ENCODE peak calls at places on chromosomes 3 and 15, in four cellular contexts. K is GM23248, O is endothelial cell of umbilical vein, R is SK-N-MC. P is an unnamed sample.

GRCh38 chr3:169952045-169952444 is 14.6 kb upstream of the SEC62 start:
- DNase-seq in K (peak; percentile 27), O (no peak), R (no peak), P (no peak)

GRCh38 chr15:44532689-44533088 is 4.3 kb upstream of the EIF3J start:
- DNase-seq in K (no peak), R (no peak), O (no peak), P (no peak)

GRCh38 chr3:21449738-21450137 is 301.3 kb downstream of the ZNF385D start:
- DNase-seq in R (no peak), O (no peak), K (no peak), P (no peak)

GRCh38 chr3:72595927-72596610 is 252.2 kb downstream of the SHQ1 start:
- DNase-seq in K (peak; percentile 38), O (no peak), R (no peak), P (peak; percentile 27)

GRCh38 chr15:67524235-67524634 is 3.3 kb downstream of the C15orf61 start:
- DNase-seq in O (no peak), K (no peak), R (no peak), P (no peak)

GRCh38 chr3:187212705-187213104 is 15.4 kb downstream of the RTP1 start:
- DNase-seq in R (no peak), K (peak; percentile 32), O (no peak), P (no peak)

GRCh38 chr15:82849556-82850241 is 40.3 kb downstream of the WHAMM start:
- DNase-seq in R (no peak), K (peak; percentile 85), O (peak; percentile 56), P (peak; percentile 46)

GRCh38 chr3:17258823-17259436 is 374.2 kb downstream of the PLCL2 start:
- DNase-seq in O (peak; percentile 51), R (peak; percentile 3), K (peak; percentile 58), P (no peak)

GRCh38 chr15:25497934-25498333 is 59.1 kb upstream of the UBE3A start:
- DNase-seq in R (no peak), O (no peak), K (no peak), P (no peak)

GRCh38 chr3:51985063-51985462 is 1.7 kb downstream of the ACY1 start:
- DNase-seq in R (no peak), O (no peak), K (no peak), P (no peak)

DNA sequence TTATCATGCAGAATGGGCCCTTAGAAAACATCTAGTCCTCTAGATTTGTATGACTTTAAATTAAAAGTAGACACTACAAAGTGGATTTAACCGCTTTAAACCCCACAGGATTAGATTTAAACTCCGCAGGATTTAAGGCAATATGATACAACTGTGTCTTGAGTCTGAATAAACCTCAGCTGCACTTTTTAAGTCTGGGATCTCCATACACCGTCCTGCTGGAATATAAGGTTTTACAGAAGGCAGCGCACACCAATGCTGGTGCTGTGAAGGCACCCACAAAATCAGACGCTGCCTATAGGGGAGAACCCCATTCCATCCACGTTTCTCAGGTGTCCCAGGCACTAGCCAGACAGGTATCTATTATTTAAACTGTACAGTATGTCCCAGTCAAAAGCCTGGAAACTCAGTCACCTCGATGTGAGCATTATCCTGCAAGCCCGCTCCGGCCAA is 832 bp downstream of the ANO10 start:
- DNase-seq in K (peak; percentile 69), R (no peak), O (peak; percentile 38), P (peak; percentile 17)
- TF ChIP-seq EZH2 in K (no peak), R (no peak), O (no peak), P (no peak)

DNA sequence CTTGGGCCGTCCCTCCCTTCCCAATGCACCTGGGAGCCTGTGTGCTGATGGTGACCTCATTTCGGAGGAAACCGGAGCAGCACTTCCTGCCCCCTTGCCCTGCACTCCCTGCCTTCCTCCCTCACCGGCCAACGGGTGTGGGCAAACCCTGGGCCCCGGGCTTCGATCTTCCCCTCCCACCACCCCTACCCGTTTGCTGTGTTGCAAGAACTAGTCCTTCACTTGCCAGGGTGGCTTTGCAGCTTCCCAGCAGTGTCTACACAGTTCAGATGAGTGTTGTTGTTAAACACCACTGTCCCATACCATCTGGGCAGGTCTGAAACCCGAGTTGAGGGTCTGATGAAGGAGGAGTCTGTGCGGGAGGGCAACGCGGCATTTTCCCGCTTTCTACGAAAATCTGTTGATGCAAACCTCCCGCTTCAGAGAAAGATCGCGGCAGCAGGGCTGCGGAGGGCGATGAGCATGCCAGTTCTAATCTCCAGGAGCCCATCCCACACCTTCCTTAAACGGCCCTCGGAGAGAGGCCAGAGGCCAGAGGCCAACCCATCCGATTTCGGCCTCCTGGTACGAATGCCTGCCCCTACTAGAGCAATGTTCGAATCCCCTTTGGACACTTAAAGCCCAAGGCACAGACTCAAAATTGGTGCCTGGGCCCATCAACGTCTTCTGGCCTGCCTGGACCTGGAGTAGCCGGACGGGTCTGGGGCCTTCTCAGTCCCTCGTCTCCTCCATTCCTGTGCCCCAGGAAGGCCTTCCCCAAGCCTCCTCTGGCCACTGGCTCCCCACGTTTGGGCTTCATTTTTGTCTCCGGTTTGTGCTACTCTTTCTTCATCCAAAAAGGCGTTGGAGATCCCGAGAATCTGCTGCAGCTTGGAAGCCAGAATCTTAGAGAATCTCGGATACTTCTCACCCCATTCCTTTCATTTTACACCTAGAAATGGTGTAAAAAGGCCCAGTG is 35.8 kb upstream of the POLG start:
- DNase-seq in R (no peak), K (no peak), O (no peak), P (no peak)
- TF ChIP-seq EZH2 in R (no peak), K (no peak), O (peak; percentile 62), P (no peak)

GRCh38 chr3:151086484-151087456 is 1.3 kb downstream of the MED12L start:
- DNase-seq in R (peak; percentile 22), K (peak; percentile 95), O (peak; percentile 76), P (peak; percentile 62)

GRCh38 chr3:151087648-151088047 is 2.2 kb downstream of the MED12L start:
- DNase-seq in K (no peak), O (no peak), R (no peak), P (no peak)

GRCh38 chr3:151084893-151085226 is 604 bp upstream of the MED12L start:
- DNase-seq in R (no peak), K (no peak), O (no peak), P (no peak)

GRCh38 chr3:151085227-151085888 is at the start of gene MED12L:
- DNase-seq in O (peak; percentile 53), R (no peak), K (peak; percentile 90), P (peak; percentile 42)

DNA sequence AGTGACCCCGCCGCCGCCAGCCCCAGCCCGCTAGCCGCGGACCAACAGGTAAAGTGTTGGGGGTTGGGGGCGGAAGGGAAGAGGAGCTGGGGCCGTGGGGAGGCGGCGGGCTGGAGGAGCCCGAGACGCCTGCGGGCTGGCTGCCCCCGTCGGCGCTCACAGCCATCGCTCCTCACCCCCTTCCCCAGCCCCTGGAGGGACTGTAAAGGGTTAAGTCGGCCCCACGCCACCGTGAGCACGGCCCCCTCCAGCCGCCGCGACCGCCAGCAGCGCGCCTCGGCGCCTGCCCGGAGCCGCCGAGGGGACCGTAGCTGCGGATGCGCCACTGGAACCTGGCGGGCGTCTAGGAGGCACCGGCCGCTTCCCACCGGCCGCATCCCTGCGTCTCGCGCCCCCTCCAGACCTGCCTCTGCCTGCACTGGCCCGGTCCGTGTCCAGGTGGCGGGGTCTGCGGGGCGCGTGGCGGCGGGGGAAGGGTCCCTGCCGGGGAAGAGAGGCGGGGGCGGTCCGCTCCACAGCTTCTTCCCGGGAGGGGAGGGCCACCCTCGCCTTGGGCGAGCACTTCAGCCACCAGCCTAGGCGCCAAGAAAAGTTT is 522 bp downstream of the MED12L start:
- DNase-seq in O (no peak), R (no peak), K (peak; percentile 49), P (no peak)
- TF ChIP-seq EZH2 in O (no peak), R (no peak), K (no peak), P (no peak)

DNA sequence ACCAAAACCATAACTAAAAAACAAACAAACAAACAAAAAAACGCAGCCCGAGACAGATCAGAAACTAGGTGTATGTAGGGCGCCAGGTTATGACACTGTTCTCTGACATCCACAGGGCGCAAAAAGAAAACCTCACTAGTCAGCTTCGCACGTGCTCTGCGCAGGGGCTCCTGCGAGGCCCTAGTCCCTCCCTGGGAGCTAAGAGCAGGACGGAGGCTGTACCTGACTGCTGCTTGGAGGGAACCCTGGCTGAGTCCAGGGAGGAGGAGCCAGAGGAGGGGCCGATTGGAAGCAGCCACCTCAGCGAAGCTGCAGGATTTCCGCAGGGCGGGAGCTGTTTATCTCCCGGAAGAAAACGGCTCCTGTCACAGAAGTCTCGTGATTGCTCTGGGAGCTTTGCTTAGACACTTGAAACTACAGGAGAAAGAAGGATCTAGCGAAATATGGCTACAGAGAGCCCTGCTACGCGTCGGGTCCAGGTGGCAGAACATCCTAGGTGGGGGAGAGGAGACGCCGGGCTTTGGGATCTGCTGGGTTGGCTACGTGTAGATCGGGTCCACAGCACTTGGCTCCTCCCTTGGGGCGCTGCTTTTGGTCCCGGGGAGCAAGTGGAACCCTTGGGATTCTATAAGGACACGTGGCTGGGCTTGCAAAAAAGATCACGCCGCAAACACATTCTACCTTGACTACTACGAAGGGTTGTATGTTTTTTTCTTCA is at the start of gene GALK2:
- DNase-seq in R (peak; percentile 57), O (peak; percentile 85), K (peak; percentile 94), P (peak; percentile 82)
- TF ChIP-seq EZH2 in R (no peak), O (no peak), K (no peak), P (no peak)

DNA sequence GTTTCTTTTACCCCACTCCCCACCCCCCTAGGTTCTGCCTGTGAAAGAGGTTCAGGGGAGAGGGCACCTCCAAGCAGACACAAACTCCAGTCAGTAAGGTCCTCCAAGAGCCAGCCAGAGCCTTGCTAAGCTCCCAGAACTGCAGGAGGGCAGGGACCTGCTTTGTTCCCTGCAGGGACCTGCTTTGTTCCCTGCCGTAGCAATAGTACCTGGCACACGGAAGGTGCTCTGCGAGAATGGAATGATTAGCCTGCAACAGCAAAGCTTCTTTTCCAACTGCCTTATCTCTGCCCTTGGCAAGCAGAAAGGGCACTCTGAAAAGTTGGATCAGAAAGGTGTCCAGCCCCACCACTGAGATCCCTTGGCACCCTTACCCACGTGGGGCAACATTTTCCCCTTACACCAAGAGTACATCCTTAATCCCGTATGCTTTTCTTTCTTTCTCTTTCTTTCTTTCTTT is 1.4 kb downstream of the PAQR5 start:
- DNase-seq in R (no peak), O (no peak), K (no peak), P (peak; percentile 9)
- TF ChIP-seq EZH2 in R (no peak), O (no peak), K (no peak), P (no peak)

DNA sequence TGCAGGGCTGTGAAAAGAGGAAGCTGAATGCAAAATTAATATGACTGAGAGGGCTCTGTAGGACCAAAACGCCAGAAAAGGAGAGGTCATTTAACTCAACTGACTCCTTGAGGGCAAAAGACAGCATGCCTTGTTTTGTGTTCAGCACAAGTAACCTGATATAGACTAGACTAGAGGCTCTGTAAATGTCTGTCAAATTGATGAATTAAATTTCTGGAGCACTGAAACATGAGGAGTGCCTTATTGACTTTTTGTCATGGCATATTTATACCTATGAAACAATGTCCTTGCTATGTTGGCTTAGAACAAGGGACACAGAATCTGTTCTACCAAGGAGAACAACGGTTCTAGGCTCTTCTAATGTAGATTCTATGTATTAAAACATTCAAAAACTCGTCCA is 102.6 kb upstream of the FEZF2 start:
- DNase-seq in R (no peak), K (no peak), O (no peak), P (no peak)
- TF ChIP-seq EZH2 in R (no peak), K (no peak), O (no peak), P (no peak)

DNA sequence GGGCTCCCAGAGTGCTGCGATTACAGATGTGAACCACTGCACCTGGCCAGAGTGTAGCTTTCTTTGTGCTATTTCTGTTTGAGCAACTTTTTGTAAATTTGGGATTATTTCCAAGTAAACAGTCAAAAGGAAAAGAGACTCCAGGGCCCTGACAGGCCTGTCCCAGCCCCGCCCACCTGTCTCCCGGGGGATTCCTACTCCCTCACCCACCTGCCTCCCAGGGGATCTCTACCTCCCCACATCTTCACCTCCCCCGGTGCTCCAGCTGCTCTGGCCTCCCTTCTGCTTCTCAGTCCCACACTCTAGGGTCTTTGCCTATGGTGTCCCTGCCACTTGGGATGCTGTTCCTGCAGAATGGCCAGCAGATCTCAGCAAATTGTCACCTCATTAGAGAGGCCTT is 7.0 kb downstream of the RHCG start:
- DNase-seq in R (no peak), K (no peak), O (no peak), P (no peak)
- TF ChIP-seq EZH2 in R (no peak), K (no peak), O (no peak), P (no peak)